ENCODE peak calls at places on chromosomes 2 and 18, in nine cellular contexts. N, E, W, Y, A, G, H, K and J are unnamed samples.

GRCh38 chr18:40222736-40223135 is 1732.3 kb upstream of the PIK3C3 start:
- DNase-seq in W (no peak), N (peak), A (no peak), H (no peak), Y (no peak), K (no peak), E (no peak), G (no peak), J (no peak)

GRCh38 chr18:3790702-3791101 is 340.7 kb downstream of the TGIF1 start:
- DNase-seq in A (no peak), K (no peak), N (no peak), Y (no peak), W (peak), E (no peak), G (no peak), H (no peak), J (no peak)

GRCh38 chr2:869894-870293 is 80.8 kb upstream of the SNTG2 start:
- DNase-seq in H (no peak), Y (no peak), G (no peak), A (no peak), E (no peak), K (no peak), N (no peak), W (no peak), J (no peak)

GRCh38 chr2:136765256-136765735 is at the start of gene THSD7B:
- DNase-seq in W (no peak), A (peak), N (no peak), G (no peak), E (no peak), H (no peak), K (no peak), Y (no peak), J (no peak)

GRCh38 chr2:209121691-209122090 is 302.2 kb upstream of the MAP2 start:
- DNase-seq in E (no peak), G (no peak), W (no peak), Y (no peak), K (no peak), A (no peak), N (no peak), H (no peak), J (no peak)

GRCh38 chr2:160928854-160929301 is 231.3 kb upstream of the TANK start:
- DNase-seq in W (no peak), N (peak), G (no peak), E (no peak), Y (no peak), K (no peak), A (no peak), H (no peak), J (no peak)

GRCh38 chr2:121860033-121860810 is 104.8 kb downstream of the TSN start:
- DNase-seq in N (peak), Y (no peak), E (no peak), H (no peak), G (peak), K (no peak), W (no peak), A (no peak), J (no peak)

GRCh38 chr2:43225788-43226557 is 433 bp downstream of the ZFP36L2 start:
- DNase-seq in G (no peak), H (peak), A (peak), E (no peak), W (peak), K (peak), N (peak), Y (no peak), J (peak)

GRCh38 chr2:200742426-200742825 is 69.3 kb upstream of the BZW1 start:
- DNase-seq in N (no peak), K (peak), G (no peak), E (no peak), Y (no peak), H (no peak), A (peak), W (no peak), J (no peak)

GRCh38 chr2:96252526-96252925 is 13.3 kb downstream of the TMEM127 start:
- DNase-seq in E (no peak), K (no peak), Y (no peak), W (no peak), A (no peak), H (no peak), G (no peak), N (no peak), J (no peak)

GRCh38 chr2:207767461-207768167 is 2.1 kb downstream of the FZD5 start:
- DNase-seq in H (peak), E (peak), A (no peak), N (no peak), Y (no peak), W (peak), G (no peak), K (peak), J (no peak)
- TF ChIP-seq CTCF in H (peak), E (no peak), A (no peak), N (no peak), Y (no peak), W (peak), G (peak), K (peak), J (no peak)

DNA sequence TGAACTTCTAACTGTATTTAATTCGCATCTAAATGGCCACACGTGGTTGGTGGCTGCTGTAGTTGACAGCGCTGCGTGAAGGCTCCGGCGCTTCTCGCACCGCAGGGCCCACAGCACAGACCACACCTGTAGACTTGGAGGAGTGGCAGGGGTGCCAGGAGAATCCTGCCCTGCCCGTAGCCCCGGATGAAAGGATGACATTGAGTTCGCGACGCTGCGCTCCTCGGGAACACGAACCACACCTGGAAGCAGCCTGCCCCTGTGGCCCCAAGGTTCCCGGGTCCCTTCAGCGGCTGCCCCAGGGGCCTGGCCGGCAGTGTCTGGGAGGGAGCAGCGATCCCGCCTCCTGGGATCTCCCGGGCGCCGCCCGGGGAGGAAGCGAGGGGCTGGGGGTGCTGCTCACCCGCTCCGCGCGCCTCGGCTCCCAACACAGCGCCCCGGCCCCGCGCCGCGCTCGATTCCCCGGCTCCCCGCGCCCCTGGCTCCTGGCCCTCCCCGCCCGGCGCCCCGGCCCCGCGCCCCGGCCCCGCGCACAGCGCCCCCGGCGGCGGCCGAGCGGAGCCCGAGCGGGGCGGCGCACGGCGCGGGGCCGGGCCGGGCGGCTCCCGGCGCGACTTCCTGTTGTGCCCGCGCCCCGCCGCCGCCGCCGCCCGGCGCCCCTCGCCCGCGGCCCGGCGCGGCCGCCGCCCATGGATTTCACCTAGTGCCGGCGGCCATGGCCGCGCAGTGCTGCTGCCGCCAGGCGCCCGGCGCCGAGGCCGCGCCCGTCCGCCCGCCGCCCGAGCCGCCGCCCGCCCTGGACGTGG is at the start of gene RNPEPL1:
- DNase-seq in G (no peak), A (peak), K (peak), E (peak), Y (no peak), H (no peak), W (peak), N (no peak), J (peak)
- TF ChIP-seq CTCF in G (no peak), A (no peak), K (no peak), E (peak), Y (no peak), H (peak), W (no peak), N (peak), J (no peak)

GRCh38 chr18:26637983-26638382 is 89.6 kb upstream of the KCTD1 start:
- DNase-seq in Y (no peak), G (no peak), K (no peak), W (no peak), N (no peak), H (no peak), A (no peak), E (no peak), J (no peak)
- TF ChIP-seq CTCF in Y (no peak), G (no peak), K (no peak), W (no peak), N (no peak), H (no peak), A (no peak), E (no peak), J (no peak)

GRCh38 chr2:71223767-71224333 is 3.1 kb downstream of the PAIP2B start:
- DNase-seq in Y (peak), W (peak), G (no peak), A (peak), K (peak), N (peak), E (peak), H (peak), J (no peak)
- TF ChIP-seq CTCF in Y (peak), W (peak), G (peak), A (peak), K (peak), N (no peak), E (peak), H (peak), J (no peak)

DNA sequence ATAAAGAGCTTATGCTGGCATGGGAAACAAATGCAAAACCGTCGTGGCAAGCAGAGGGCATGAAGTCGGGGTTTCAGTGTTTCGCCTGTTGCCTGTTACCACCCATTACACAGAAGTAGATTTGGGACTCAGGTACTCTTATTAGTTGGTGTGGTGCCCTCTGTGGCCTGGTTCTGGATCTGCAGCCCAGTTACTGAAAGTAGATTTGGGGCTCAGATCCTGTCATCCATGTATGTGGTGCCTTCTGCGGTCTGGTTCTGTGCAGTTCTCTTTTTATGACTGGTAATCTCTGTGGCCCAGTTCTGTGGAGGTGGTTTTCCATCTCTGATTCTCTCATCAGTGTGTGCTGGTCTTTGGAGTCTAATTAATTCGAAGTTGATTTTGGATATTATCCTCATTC is 45.2 kb downstream of the ADNP2 start:
- DNase-seq in N (peak), A (no peak), G (no peak), E (no peak), W (no peak), Y (no peak), H (peak), K (no peak), J (no peak)
- TF ChIP-seq CTCF in N (peak), A (peak), G (peak), E (peak), W (no peak), Y (peak), H (peak), K (no peak), J (no peak)

GRCh38 chr2:237980751-237981150 is 13.9 kb downstream of the UBE2F start:
- DNase-seq in Y (no peak), N (no peak), K (no peak), W (no peak), A (no peak), H (no peak), E (no peak), G (peak), J (no peak)

GRCh38 chr2:237982039-237982725 is 15.4 kb downstream of the UBE2F start:
- DNase-seq in G (no peak), K (no peak), N (no peak), Y (no peak), A (no peak), H (no peak), W (no peak), E (no peak), J (no peak)

GRCh38 chr2:237978058-237978712 is 11.4 kb downstream of the UBE2F start:
- DNase-seq in H (no peak), N (peak), K (no peak), Y (no peak), W (no peak), E (peak), A (no peak), G (no peak), J (no peak)

GRCh38 chr2:237979331-237979730 is 12.5 kb downstream of the UBE2F start:
- DNase-seq in Y (no peak), G (no peak), N (no peak), K (no peak), A (no peak), W (no peak), E (no peak), H (no peak), J (no peak)

GRCh38 chr2:237980087-237980486 is 13.3 kb downstream of the UBE2F start:
- DNase-seq in E (no peak), K (no peak), A (no peak), G (no peak), H (no peak), N (no peak), Y (no peak), W (no peak), J (no peak)
- TF ChIP-seq CTCF in E (no peak), K (no peak), A (no peak), G (no peak), H (no peak), N (no peak), Y (no peak), W (no peak), J (no peak)

DNA sequence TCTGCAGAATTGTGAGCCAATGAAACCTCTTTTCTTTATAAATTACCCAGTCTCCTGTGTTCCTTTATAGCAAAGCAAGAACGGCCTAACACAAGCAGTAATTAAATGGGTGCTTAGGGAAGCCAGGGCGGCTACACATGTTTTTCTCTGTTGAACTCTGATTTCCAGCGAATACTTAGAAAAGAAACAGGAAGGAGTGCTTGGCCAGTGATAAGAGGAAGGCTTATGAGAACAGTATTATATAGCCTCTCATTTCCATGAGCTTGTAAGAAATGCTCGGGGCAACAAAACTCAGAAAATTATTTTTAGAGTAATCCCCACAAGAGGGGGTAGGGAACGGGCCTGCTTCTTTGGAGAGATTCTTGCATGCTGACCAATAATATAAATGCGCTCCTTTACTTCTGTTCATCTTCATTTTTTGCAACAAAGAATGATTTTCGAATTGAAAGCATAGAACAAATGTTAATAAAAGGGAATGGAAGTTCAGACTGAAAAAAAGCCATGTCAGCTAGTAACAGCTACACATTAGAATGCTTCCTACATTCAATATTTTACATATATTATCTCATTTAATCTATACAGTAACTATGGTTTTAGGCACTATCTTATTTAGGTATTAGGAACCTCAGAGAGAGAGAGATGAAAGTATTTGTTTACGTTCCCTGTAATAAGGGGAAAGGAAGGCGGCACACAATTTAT is 49.7 kb upstream of the CCDC85A start:
- DNase-seq in Y (no peak), H (no peak), A (no peak), N (no peak), E (no peak), K (no peak), W (no peak), G (no peak), J (no peak)
- TF ChIP-seq CTCF in Y (no peak), H (no peak), A (no peak), N (no peak), E (no peak), K (no peak), W (no peak), G (no peak), J (no peak)

DNA sequence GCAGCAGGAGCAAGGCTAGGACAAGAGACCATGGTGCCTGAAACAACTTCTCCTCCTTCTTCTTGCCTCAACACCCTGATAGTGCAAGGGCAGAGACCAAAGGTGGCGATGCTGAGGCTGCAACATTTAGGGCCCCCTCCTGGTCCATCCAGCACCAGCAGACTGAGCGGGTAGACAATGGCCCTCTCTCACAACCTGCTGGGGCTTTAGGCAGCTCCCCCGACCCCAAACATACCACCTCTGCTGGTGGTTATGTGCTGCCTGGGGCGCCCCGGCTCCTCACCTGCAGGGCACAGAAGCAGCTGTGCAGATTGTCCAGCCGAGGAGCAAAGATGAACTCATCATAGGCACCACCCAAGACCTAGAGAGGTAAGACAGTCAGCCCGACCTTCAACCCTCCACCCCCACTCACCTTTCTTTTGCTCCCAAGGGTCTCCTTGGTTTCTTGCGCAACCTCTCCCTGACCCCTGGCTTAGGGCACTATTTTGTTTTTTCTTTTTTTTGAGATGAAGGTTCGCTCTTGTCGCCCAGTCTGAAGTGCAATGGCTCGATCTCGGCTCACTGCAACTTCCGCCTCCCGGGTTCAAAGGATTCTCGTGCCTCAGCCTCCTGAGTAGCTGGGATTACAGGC is 3.5 kb downstream of the DNPEP start:
- DNase-seq in W (no peak), H (no peak), N (no peak), E (no peak), G (no peak), K (no peak), A (no peak), Y (no peak), J (no peak)
- TF ChIP-seq CTCF in W (no peak), H (no peak), N (no peak), E (no peak), G (no peak), K (no peak), A (no peak), Y (no peak), J (no peak)